ENCODE peak calls at places on chromosomes 11 and 22, in ten cellular contexts. E is upper lobe of right lung, B is right cardiac atrium, N is heart right ventricle, W is lower lobe of right lung, L is aorta, C is Panc1, D is psoas muscle, R is body of pancreas, H is GM23338. V is an unnamed sample. For H3K4me1, the result is how much of the 10 kb centered on the place peaks cover.

GRCh38 chr22:40819741-40820140 is 595 bp upstream of the SLC25A17 start:
- ATAC-seq in R (peak), L (no peak), N (no peak), D (peak), C (peak), W (peak), B (peak), H (no peak), E (no peak), V (peak)

GRCh38 chr11:102974552-102975280 is 19.2 kb upstream of the MMP13 start:
- ATAC-seq in E (no peak), C (no peak), B (no peak), H (no peak), N (no peak), W (peak), L (no peak), R (peak), D (no peak), V (no peak)

GRCh38 chr22:17964647-17965046 is 59.7 kb downstream of the MICAL3 start:
- ATAC-seq in B (no peak), N (no peak), L (no peak), D (peak), E (no peak), R (no peak), W (no peak), C (no peak), H (peak), V (no peak)

GRCh38 chr11:130457909-130458729 is 9.7 kb downstream of the ADAMTS15 start:
- ATAC-seq in E (no peak), N (no peak), C (peak), L (peak), H (no peak), D (peak), W (no peak), B (peak), R (no peak), V (no peak)

GRCh38 chr11:68424981-68425865 is 35.3 kb upstream of the PPP6R3 start:
- ATAC-seq in E (no peak), C (no peak), B (no peak), D (no peak), R (no peak), L (peak), W (no peak), N (no peak), H (no peak), V (no peak)

GRCh38 chr11:126114486-126115252 is 52.0 kb upstream of the CDON start:
- ATAC-seq in B (no peak), E (no peak), C (no peak), L (no peak), D (peak), R (no peak), H (no peak), W (no peak), N (no peak), V (no peak)

GRCh38 chr11:129985823-129986222 is 16.8 kb downstream of the PRDM10 start:
- ATAC-seq in R (no peak), N (no peak), D (no peak), L (no peak), E (no peak), B (no peak), W (no peak), H (no peak), C (no peak), V (no peak)

GRCh38 chr11:121563003-121563402 is 110.2 kb upstream of the SORL1-AS1 start:
- ATAC-seq in H (no peak), R (no peak), W (no peak), C (no peak), L (no peak), B (no peak), D (no peak), N (no peak), E (no peak), V (no peak)

GRCh38 chr11:106424111-106424510 is 346.6 kb downstream of the AASDHPPT start:
- ATAC-seq in H (no peak), D (no peak), R (no peak), B (no peak), N (no peak), E (no peak), L (no peak), C (no peak), W (no peak), V (no peak)

GRCh38 chr22:48080304-48081165 is 1318.1 kb downstream of the TBC1D22A start:
- ATAC-seq in D (no peak), E (no peak), R (no peak), B (no peak), N (no peak), H (no peak), L (no peak), W (no peak), C (no peak), V (no peak)
- H3K4me1 ChIP-seq in D (under half), E (under half), R (under half), B (under half), N (under half), H (under half), L (under half), W (under half), C (under half), V (under half)

GRCh38 chr11:2517386-2518064 is 72.7 kb downstream of the KCNQ1 start:
- ATAC-seq in C (no peak), R (no peak), W (no peak), N (no peak), L (no peak), B (no peak), E (no peak), H (no peak), D (no peak), V (no peak)

GRCh38 chr11:2513441-2513840 is 68.6 kb downstream of the KCNQ1 start:
- ATAC-seq in D (no peak), E (no peak), B (no peak), W (no peak), H (no peak), R (no peak), L (no peak), C (peak), N (no peak), V (no peak)

GRCh38 chr11:2516276-2517015 is 71.6 kb downstream of the KCNQ1 start:
- ATAC-seq in H (no peak), E (no peak), N (no peak), L (no peak), D (no peak), B (no peak), W (no peak), R (no peak), C (no peak), V (no peak)

GRCh38 chr11:2517016-2517385 is 72.2 kb downstream of the KCNQ1 start:
- ATAC-seq in L (no peak), R (no peak), N (no peak), D (no peak), B (no peak), E (no peak), C (no peak), H (no peak), W (no peak), V (no peak)

DNA sequence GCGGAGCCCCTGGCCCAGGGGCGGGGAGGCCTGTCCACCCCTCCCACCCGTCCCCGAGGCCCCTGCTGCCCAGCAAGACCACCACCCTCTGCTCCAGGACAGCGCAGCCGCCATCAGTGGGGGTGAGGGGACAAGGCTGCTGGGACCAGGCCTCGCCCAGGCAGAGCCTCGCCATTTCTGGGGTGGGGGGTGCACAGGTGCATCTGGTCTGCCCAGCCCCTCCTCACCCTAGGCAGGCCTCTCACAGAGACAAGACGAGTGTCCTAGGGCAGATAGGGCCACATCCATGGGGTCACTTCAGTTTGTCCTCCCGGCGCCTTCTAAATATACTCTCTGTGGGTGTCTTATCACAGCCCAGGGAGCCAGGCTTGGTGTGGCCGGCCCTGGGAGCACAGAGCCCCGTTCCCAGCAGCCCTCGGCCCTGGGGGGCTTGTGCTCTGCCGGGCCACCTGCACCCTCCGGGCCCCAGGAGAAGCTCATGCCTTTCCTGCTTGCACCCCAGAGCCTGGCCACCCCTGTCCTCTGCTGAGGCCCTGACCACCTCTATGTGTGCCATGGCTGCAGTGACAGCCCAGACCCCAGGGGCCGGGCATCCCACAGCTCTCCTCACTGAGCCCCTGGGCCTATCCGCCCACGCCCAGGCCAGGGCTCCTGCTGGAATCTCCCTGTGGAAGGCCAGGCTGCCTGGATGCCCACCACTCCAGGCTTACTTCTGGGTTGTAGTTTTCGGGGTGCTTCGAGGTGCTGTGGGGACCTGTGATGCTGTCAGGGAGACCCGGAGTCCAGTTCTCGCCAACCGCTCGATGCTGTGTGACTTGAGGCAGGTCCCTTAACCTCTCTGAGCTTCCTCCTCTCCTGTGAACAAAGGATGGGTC is 70.8 kb downstream of the KCNQ1 start:
- ATAC-seq in H (no peak), L (no peak), E (no peak), R (no peak), C (no peak), D (no peak), B (peak), N (peak), W (no peak), V (no peak)
- H3K4me1 ChIP-seq in H (under half), L (under half), E (under half), R (under half), C (under half), D (under half), B (under half), N (under half), W (under half), V (under half)

DNA sequence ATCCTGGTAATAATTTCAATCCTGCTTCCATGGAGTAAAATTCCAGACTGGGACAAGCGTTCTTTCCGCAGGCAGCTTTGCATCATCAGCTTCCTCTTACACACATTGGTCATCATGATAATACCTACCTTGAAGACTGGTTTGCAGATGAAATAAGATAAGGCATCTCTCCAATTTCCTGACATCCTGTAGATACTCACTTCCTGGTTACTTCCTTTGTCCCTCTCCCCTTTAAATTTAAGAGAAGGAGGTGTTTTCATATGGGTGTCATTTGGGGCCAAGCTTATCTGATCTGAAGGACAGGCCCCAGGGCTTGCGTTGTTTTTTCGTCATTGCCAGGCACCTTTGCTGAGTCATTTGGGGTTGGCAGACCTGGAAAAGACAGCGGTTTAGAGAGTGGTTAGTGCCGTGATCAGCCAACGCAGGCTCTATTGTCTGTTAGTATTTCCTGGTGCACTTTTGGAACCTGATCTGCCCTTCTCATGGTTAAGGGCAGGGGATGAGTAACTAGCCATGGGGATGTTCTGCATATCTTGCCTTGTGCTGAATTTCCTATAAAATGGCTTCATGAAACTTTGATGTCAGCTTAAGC is 24.1 kb downstream of the GRAMD1B start:
- ATAC-seq in W (no peak), R (no peak), E (no peak), N (peak), L (no peak), H (no peak), D (no peak), C (no peak), B (peak), V (no peak)
- H3K4me1 ChIP-seq in W (under half), R (under half), E (under half), N (under half), L (under half), H (under half), D (under half), C (under half), B (under half), V (under half)

GRCh38 chr11:94145431-94145830 is 16.8 kb downstream of the PANX1 start:
- ATAC-seq in E (no peak), N (no peak), C (no peak), R (no peak), B (no peak), D (no peak), L (no peak), H (no peak), W (no peak), V (no peak)

GRCh38 chr11:94144664-94145063 is 16.0 kb downstream of the PANX1 start:
- ATAC-seq in B (no peak), C (no peak), H (no peak), D (no peak), E (no peak), N (no peak), L (no peak), W (no peak), R (no peak), V (no peak)

GRCh38 chr11:94142308-94143277 is 14.0 kb downstream of the PANX1 start:
- ATAC-seq in E (peak), D (no peak), L (no peak), W (peak), B (peak), C (peak), N (peak), H (peak), R (no peak), V (no peak)

GRCh38 chr11:94145916-94146315 is 17.3 kb downstream of the PANX1 start:
- ATAC-seq in D (no peak), B (no peak), W (no peak), L (no peak), H (no peak), R (no peak), E (no peak), N (no peak), C (no peak), V (no peak)

DNA sequence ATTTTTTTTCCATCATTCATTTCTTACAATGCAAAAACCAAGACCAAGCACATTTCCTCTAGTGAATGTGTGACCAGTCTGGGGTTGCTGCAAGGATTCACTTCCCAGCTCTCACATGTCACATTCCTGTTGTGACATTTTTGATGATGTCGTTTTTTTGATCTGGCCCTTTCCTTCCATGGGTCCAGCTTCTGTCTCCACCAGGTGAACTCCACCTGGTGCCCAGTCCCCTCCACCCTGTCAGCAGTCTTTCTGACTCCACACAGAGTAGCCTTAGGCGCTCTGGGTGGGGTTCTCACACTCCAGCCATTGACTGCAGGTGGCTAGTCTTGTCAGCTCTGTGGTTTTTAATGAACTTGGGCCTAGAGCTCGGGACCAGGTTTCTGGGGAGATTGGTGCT is 15.6 kb downstream of the PANX1 start:
- ATAC-seq in N (no peak), H (no peak), W (no peak), E (no peak), R (no peak), B (no peak), D (no peak), L (no peak), C (no peak), V (no peak)
- H3K4me1 ChIP-seq in N (half or more), H (half or more), W (under half), E (under half), R (under half), B (under half), D (under half), L (under half), C (under half), V (half or more)

DNA sequence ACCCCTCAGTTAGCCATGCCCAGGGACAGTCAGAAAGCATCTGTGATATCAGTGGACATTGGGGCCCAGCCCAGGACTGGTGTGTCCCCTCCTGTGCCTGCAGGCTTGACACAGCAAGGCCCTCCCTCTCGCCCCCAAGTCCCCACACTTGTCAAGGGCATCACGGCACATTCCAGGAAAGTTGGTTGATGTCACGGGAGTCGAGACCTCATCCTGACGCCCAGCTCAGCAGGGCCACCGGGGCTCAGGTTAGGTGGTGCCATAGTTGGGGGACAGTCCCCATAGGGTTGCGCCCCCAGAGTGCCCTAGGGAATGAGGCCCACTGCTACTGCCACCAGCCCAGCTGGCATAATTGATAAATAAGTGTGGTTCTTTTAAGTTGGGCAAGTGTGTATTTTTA is 28.3 kb upstream of the GRAMD4 start:
- ATAC-seq in L (no peak), N (no peak), W (no peak), D (no peak), E (no peak), C (no peak), R (no peak), B (peak), H (no peak), V (no peak)
- H3K4me1 ChIP-seq in L (under half), N (half or more), W (half or more), D (under half), E (under half), C (under half), R (under half), B (under half), H (under half), V (under half)

GRCh38 chr22:37559521-37559900 is 769 bp upstream of the CDC42EP1 start:
- ATAC-seq in D (no peak), E (no peak), L (no peak), C (no peak), B (no peak), R (no peak), W (no peak), N (no peak), H (no peak), V (no peak)
- H3K4me1 ChIP-seq in D (under half), E (under half), L (under half), C (under half), B (under half), R (half or more), W (half or more), N (under half), H (under half), V (half or more)

GRCh38 chr22:37561209-37562048 is 1.1 kb downstream of the CDC42EP1 start:
- ATAC-seq in C (peak), W (peak), L (peak), D (peak), H (peak), E (peak), R (peak), N (peak), B (peak), V (peak)
- H3K4me1 ChIP-seq in C (under half), W (half or more), L (under half), D (under half), H (under half), E (half or more), R (half or more), N (half or more), B (under half), V (under half)

V was measured in gastroesophageal sphincter.